ENCODE peak calls at places on chromosomes 6 and 20, in five cellular contexts. M, O, T, D and C are unnamed samples.

GRCh38 chr6:122609881-122610689 is at the start of gene PKIB:
- DNase-seq in M (peak; percentile 72), O (peak; percentile 54), T (peak; percentile 37), D (peak; percentile 53), C (peak; percentile 80)

GRCh38 chr6:128558924-128559323 is 38.5 kb upstream of the PTPRK start:
- DNase-seq in M (no peak), O (no peak), T (no peak), D (no peak), C (no peak)

GRCh38 chr6:95574811-95575210 is 2.5 kb upstream of the MANEA start:
- DNase-seq in M (no peak), O (no peak), T (no peak), D (peak; percentile 79), C (no peak)

GRCh38 chr20:57712851-57713504 is 3.2 kb upstream of the PMEPA1 start:
- DNase-seq in M (no peak), O (no peak), T (no peak), D (no peak), C (no peak)

GRCh38 chr20:62336329-62336728 is 30.8 kb downstream of the LAMA5 start:
- DNase-seq in M (peak; percentile 5), O (no peak), T (no peak), D (no peak), C (no peak)

GRCh38 chr6:56356431-56356830 is 109.1 kb upstream of the COL21A1 start:
- DNase-seq in M (no peak), O (no peak), T (no peak), D (peak; percentile 54), C (no peak)

GRCh38 chr6:2126351-2126750 is 119.1 kb downstream of the GMDS start:
- DNase-seq in M (no peak), O (no peak), T (no peak), D (no peak), C (no peak)

GRCh38 chr6:4280721-4281120 is 145.3 kb upstream of the ECI2 start:
- DNase-seq in M (no peak), O (no peak), T (no peak), D (peak; percentile 70), C (no peak)

GRCh38 chr20:58583586-58583985 is 67.5 kb upstream of the STX16 start:
- DNase-seq in M (no peak), O (no peak), T (no peak), D (no peak), C (peak; percentile 43)

GRCh38 chr6:125310994-125311649 is 9.4 kb upstream of the HDDC2 start:
- DNase-seq in M (no peak), O (no peak), T (no peak), D (peak; percentile 70), C (no peak)